ENCODE peak calls at places on chromosomes 7 and 10, in four cellular contexts. B is K562, O is GM12878, P is GM12891. F is an unnamed sample.

GRCh38 chr7:16098058-16098457 is 323.3 kb downstream of the CRPPA start:
- DNase-seq in B (no peak), P (no peak), O (no peak), F (no peak)

GRCh38 chr7:158302274-158303070 is 285.2 kb downstream of the PTPRN2 start:
- DNase-seq in B (no peak), O (no peak), P (no peak), F (no peak)

GRCh38 chr10:132120200-132120599 is 54.5 kb downstream of the JAKMIP3 start:
- DNase-seq in B (no peak), O (no peak), P (no peak), F (no peak)

GRCh38 chr10:125203186-125203800 is 42.9 kb upstream of the CTBP2 start:
- DNase-seq in O (no peak), B (no peak), P (no peak), F (no peak)

GRCh38 chr10:76882245-76882644 is 755.4 kb downstream of the KCNMA1 start:
- DNase-seq in P (no peak), B (no peak), O (peak; percentile 24), F (no peak)

GRCh38 chr7:91082038-91082437 is 182.2 kb upstream of the FZD1 start:
- DNase-seq in P (no peak), B (no peak), O (no peak), F (no peak)

GRCh38 chr10:132535065-132535651 is 2.4 kb upstream of the INPP5A start:
- DNase-seq in B (no peak), O (no peak), P (no peak), F (no peak)

GRCh38 chr10:6396652-6397051 is 183.4 kb downstream of the PRKCQ start:
- DNase-seq in O (no peak), P (no peak), B (no peak), F (peak; percentile 73)

GRCh38 chr10:115937756-115938032 is 335.3 kb downstream of the GFRA1 start:
- DNase-seq in P (no peak), B (no peak), O (no peak), F (no peak)

GRCh38 chr7:123719481-123719806 is 29.4 kb downstream of the WASL start:
- DNase-seq in B (no peak), P (no peak), O (no peak), F (no peak)

GRCh38 chr10:11260136-11260535 is 242.5 kb downstream of the CELF2 start:
- DNase-seq in B (no peak), O (no peak), P (no peak), F (no peak)

GRCh38 chr7:139752148-139752547 is 25.6 kb downstream of the HIPK2 start:
- DNase-seq in B (no peak), P (no peak), O (no peak), F (no peak)

GRCh38 chr7:4149645-4150044 is 532.5 kb upstream of the FOXK1 start:
- DNase-seq in O (no peak), B (no peak), P (no peak), F (no peak)

GRCh38 chr10:2908851-2909630 is 158.3 kb upstream of the PFKP start:
- DNase-seq in P (no peak), O (no peak), B (no peak), F (peak; percentile 61)

GRCh38 chr7:49174396-49174795 is 250.0 kb downstream of the CDC14C start:
- DNase-seq in B (no peak), P (no peak), O (no peak), F (no peak)

GRCh38 chr10:14839305-14839695 is 1.2 kb downstream of the HSPA14 start:
- DNase-seq in O (no peak), P (no peak), B (no peak), F (no peak)

GRCh38 chr10:114504769-114505579 is 100.7 kb upstream of the AFAP1L2 start:
- DNase-seq in B (no peak), P (no peak), O (no peak), F (no peak)

GRCh38 chr7:156656598-156656997 is 16.0 kb downstream of the RNF32 start:
- DNase-seq in O (no peak), P (no peak), B (no peak), F (no peak)

GRCh38 chr7:434891-435486 is 84.7 kb downstream of the PDGFA start:
- DNase-seq in B (no peak), P (no peak), O (no peak), F (no peak)

GRCh38 chr7:120259382-120259781 is 13.6 kb upstream of the KCND2 start:
- DNase-seq in B (no peak), O (no peak), P (no peak), F (no peak)

GRCh38 chr10:73591935-73592699 is 975 bp upstream of the USP54 start:
- DNase-seq in B (peak; percentile 71), P (peak; percentile 19), O (peak; percentile 31), F (peak; percentile 61)

GRCh38 chr7:139393621-139394215 is 34.0 kb downstream of the LUC7L2 start:
- DNase-seq in O (no peak), B (no peak), P (no peak), F (no peak)

GRCh38 chr7:129443612-129444011 is 9.4 kb downstream of the STRIP2 start:
- DNase-seq in O (no peak), P (no peak), B (no peak), F (no peak)

GRCh38 chr10:91206427-91206826 is 14.0 kb upstream of the PCGF5 start:
- DNase-seq in O (no peak), P (no peak), B (no peak), F (no peak)

GRCh38 chr7:108146070-108146842 is 16.1 kb upstream of the LAMB4 start:
- DNase-seq in P (no peak), B (peak; percentile 61), O (peak; percentile 12), F (no peak)

GRCh38 chr10:69497235-69497561 is 45.9 kb downstream of the TSPAN15 start:
- DNase-seq in O (no peak), P (no peak), B (no peak), F (no peak)

GRCh38 chr10:74194999-74195398 is 44.0 kb downstream of the ADK start:
- DNase-seq in O (no peak), P (no peak), B (no peak), F (no peak)

GRCh38 chr10:119677904-119678755 is 26.9 kb downstream of the BAG3 start:
- DNase-seq in B (no peak), P (no peak), O (no peak), F (no peak)

GRCh38 chr7:1065263-1066260 is 21.2 kb downstream of the GPR146 start:
- DNase-seq in O (no peak), B (peak; percentile 88), P (peak; percentile 99), F (peak; percentile 43)

GRCh38 chr7:130822642-130823041 is 88.6 kb upstream of the KLF14 start:
- DNase-seq in P (no peak), B (no peak), O (no peak), F (no peak)

GRCh38 chr7:135271255-135271615 is 37.6 kb downstream of the STRA8 start:
- DNase-seq in O (no peak), B (no peak), P (no peak), F (no peak)

GRCh38 chr10:19845963-19846362 is 29.7 kb downstream of the PLXDC2 start:
- DNase-seq in B (no peak), P (no peak), O (no peak), F (no peak)

GRCh38 chr10:130708465-130708864 is 572.3 kb downstream of the GLRX3 start:
- DNase-seq in B (no peak), O (no peak), P (no peak), F (no peak)

GRCh38 chr10:71478173-71478572 is 81.5 kb downstream of the CDH23 start:
- DNase-seq in O (no peak), P (no peak), B (no peak), F (no peak)

GRCh38 chr10:24579448-24579847 is 144.2 kb downstream of the ARHGAP21 start:
- DNase-seq in B (no peak), O (no peak), P (no peak), F (no peak)

GRCh38 chr10:24333736-24334135 is 124.8 kb downstream of the KIAA1217 start:
- DNase-seq in O (no peak), P (no peak), B (no peak), F (no peak)

GRCh38 chr10:26881600-26882331 is 21.0 kb upstream of the ABI1 start:
- DNase-seq in P (no peak), B (peak; percentile 23), O (no peak), F (no peak)

GRCh38 chr10:4242561-4243035 is 457.6 kb upstream of the KLF6 start:
- DNase-seq in B (no peak), P (no peak), O (no peak), F (no peak)

GRCh38 chr7:155764432-155764798 is 47.8 kb downstream of the SHH start:
- DNase-seq in O (no peak), B (no peak), P (peak; percentile 41), F (no peak)

DNA sequence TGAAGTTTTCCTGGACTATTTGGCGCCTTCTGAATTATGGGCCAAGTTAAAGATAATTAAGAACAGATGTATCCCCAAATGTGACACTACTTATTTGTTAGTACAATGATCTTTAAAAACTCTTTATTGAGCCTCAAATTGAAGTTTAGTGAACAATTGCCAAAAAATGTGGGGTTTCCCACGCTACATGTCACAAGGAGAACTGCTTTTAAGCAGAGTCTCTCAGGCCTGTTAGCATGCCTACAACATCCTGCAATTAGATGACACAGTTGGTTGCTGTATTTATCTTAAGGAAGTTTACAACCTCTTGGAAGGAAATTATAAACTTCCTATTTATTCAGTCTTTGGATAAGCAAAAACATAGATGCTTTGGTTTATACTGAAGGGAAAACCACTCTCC is 733.0 kb downstream of the TNS3 start:
- DNase-seq in O (no peak), P (no peak), B (no peak), F (no peak)
- TF ChIP-seq SPI1 in O (no peak), P (no peak), B (no peak), F (no peak)

DNA sequence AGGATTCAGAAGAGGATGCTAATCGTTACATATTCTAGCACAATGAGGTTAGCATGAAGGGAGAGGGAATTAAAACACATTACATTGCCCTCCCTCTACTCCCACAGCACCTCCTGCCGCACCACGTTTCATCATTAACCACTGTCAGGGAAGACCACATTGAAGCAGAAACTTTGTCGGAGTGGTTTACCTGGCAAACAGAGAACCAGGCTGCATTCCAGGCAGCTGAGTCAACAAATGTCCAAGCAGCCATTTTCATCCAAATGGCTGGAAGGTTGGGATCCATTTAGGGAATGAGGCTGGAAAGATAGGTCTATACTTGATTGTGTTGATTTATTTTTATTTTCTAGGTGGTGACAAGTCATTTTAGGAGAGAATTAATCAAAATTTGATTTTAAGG is 273.6 kb downstream of the DYNC1I1 start:
- DNase-seq in O (no peak), B (no peak), P (no peak), F (no peak)
- TF ChIP-seq SPI1 in O (no peak), B (no peak), P (no peak), F (no peak)

DNA sequence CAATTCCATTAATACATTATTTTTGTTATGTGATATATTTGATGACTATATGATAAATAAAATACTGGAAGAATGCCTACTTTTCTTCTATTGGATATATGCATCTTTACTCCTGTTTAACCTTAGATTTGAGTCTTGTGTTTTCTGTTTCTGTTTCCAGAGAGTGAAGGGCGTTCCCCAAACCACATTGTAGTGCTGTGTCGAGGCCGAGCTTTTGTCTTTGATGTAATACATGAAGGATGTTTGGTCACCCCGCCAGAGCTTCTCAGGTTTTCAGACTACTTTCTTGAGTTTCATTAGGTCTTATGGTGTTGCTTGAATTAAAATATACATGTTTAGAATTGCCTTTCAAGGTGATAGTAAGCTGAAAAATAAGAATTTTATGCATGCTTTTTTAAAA is 23.8 kb downstream of the CROT start:
- DNase-seq in O (no peak), B (no peak), P (no peak), F (no peak)
- TF ChIP-seq SPI1 in O (no peak), B (no peak), P (no peak), F (no peak)

DNA sequence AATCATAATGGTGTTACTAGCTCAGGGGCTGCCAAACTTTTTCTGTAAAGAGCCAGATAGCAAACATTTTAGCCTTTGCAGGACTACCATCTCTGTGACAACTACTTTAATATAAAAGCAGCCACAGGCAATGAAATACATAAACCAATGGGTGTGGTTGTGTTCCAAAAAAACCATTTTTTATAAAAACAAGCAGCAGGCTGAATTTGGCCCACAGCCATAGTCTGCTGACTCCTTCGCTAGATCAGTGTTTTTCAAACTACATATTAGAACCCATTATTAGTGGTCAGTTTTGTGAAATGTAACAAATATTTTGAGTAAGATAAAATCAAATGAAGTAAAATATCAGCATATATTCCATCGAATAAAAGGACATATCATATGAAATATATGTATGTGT is 13.6 kb downstream of the GNG11 start:
- DNase-seq in B (no peak), P (no peak), O (no peak), F (no peak)
- TF ChIP-seq SPI1 in B (no peak), P (no peak), O (no peak), F (no peak)

F was measured in HL-60.